ENCODE peak calls at places on chromosomes 4 and X, in ten cellular contexts. S, X, Q, M, F, U, L, P, D and C are unnamed samples.

GRCh38 chr4:155679343-155679742 is 12.7 kb downstream of the GUCY1A1 start:
- DNase-seq in F (no peak), Q (peak), D (peak), M (no peak), U (no peak), S (no peak), L (peak), P (peak), X (no peak), C (no peak)

GRCh38 chrX:139213241-139213709 is 317.3 kb upstream of the F9 start:
- DNase-seq in F (no peak), S (no peak), M (no peak), D (no peak), Q (no peak), U (no peak), X (no peak), P (no peak), L (no peak), C (no peak)

GRCh38 chr4:38902695-38903094 is 35.1 kb downstream of the FAM114A1 start:
- DNase-seq in D (no peak), U (no peak), L (no peak), F (no peak), Q (no peak), S (no peak), M (no peak), X (no peak), P (no peak), C (no peak)

GRCh38 chr4:109864134-109864533 is 16.2 kb downstream of the LRIT3 start:
- DNase-seq in S (no peak), P (no peak), L (no peak), D (no peak), X (no peak), U (no peak), M (no peak), F (no peak), Q (no peak), C (no peak)

GRCh38 chrX:10722804-10723364 is 102.5 kb upstream of the MID1 start:
- DNase-seq in P (peak), M (peak), F (no peak), U (peak), Q (peak), S (peak), D (peak), X (no peak), L (peak), C (no peak)

GRCh38 chrX:46279214-46279924 is 265.9 kb downstream of the ZNF674 start:
- DNase-seq in Q (no peak), P (no peak), X (no peak), U (no peak), M (no peak), S (no peak), F (no peak), D (no peak), L (no peak), C (no peak)

GRCh38 chr4:13054410-13054970 is 429.6 kb downstream of the RAB28 start:
- DNase-seq in L (no peak), D (no peak), M (no peak), Q (no peak), X (no peak), P (no peak), F (no peak), S (no peak), U (no peak), C (no peak)

GRCh38 chrX:5752831-5753230 is 475.8 kb downstream of the NLGN4X start:
- DNase-seq in Q (no peak), M (no peak), U (no peak), S (no peak), X (no peak), F (no peak), P (no peak), D (no peak), L (no peak), C (no peak)

GRCh38 chr4:83107636-83108035 is 6.9 kb downstream of the PLAC8 start:
- DNase-seq in L (no peak), D (no peak), X (no peak), Q (no peak), P (no peak), F (no peak), M (no peak), U (no peak), S (no peak), C (no peak)

GRCh38 chr4:176191974-176192373 is 3.4 kb downstream of the SPATA4 start:
- DNase-seq in Q (no peak), S (no peak), P (no peak), X (no peak), F (no peak), U (no peak), M (no peak), D (no peak), L (no peak), C (no peak)

GRCh38 chr4:119025440-119025839 is 110.2 kb upstream of the MYOZ2 start:
- DNase-seq in U (no peak), M (peak), Q (no peak), X (no peak), F (no peak), L (no peak), S (peak), P (peak), D (no peak), C (no peak)

GRCh38 chrX:97400492-97400891 is 516.8 kb downstream of the RPA4 start:
- DNase-seq in P (no peak), F (no peak), D (no peak), U (no peak), Q (no peak), X (no peak), S (no peak), M (no peak), L (no peak), C (no peak)

GRCh38 chr4:163332526-163333405 is at the start of gene NPY1R:
- DNase-seq in Q (peak), U (peak), X (peak), P (peak), S (peak), L (peak), F (peak), D (peak), M (peak), C (peak)

DNA sequence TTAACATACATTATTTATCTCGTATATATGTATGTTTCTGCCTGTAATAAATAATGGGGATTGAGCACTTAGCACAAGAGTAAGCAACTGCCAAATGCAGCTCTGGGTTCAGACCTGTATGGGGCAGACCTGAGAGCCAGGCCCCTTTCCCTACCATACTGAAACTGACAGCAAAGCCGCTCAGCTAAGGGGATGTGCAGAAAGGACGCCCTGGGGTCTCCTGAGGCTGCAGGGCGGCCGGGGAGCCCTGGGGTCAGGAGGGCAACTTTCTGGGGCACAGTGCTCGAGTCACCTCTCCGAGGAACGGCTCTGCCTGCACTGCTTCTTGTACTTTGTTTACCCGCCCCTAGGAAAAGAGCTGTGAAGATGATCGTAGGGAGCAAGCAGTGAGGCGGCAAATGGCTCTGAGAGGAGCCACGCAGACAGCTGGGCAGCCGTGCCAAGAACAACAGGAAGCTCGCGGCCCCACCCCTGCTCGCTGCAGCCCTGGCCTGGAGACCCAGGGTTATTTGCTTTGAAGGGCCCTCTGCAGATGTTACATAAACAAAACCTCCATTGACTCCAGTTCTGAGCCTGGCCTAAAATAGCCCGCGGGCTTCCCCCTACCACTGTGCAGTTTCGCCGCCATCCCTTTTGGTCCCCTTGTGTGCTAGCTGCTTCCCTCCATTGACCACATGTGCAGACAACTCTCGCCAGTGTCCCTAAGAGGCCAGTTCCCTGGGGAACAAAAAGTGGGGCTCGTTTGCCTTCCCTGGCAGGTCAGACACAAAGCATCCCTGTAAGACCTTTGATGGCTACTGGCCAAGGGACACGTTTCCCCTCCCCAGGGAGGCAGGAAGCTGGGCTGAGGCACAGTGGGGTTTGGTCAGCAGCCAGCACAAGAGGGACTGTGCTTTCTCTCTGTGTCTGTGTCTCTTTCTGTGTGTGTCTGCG is 111.3 kb upstream of the LNX1 start:
- DNase-seq in P (peak), L (peak), X (peak), D (peak), F (peak), Q (no peak), M (peak), U (peak), S (peak), C (no peak)
- TF ChIP-seq CTCF in P (no peak), L (no peak), X (no peak), D (no peak), F (no peak), Q (peak), M (no peak), U (no peak), S (peak), C (no peak)

DNA sequence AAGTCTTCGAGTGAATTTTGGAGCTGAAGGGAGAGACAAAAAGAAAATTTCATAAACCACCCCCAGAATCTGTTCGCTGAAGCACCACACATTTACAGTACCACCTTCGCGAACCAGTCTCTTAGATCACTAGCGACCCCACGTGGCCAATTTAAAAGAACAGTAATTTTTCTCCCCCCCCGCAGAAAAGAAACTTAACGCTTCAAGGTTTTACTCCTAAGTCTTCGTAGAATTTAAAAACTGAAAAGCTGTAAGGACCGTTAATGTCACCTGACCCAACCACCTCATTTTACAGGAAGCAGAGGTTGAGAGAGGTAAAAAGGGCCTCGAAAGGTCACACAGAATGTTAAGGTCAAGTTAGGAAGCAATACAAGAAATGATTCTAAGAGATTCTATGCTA is 187.5 kb downstream of the QDPR start:
- DNase-seq in P (peak), D (no peak), L (peak), X (no peak), U (peak), S (peak), F (no peak), M (peak), Q (peak), C (peak)
- TF ChIP-seq CTCF in P (peak), D (peak), L (peak), X (peak), U (peak), S (peak), F (peak), M (no peak), Q (peak), C (peak)

GRCh38 chr4:74042681-74043080 is 4.2 kb upstream of the CXCL3 start:
- DNase-seq in Q (no peak), M (no peak), L (no peak), P (peak), X (no peak), D (no peak), U (no peak), F (no peak), S (no peak), C (no peak)
- TF ChIP-seq CTCF in Q (no peak), M (no peak), L (no peak), P (no peak), X (peak), D (no peak), U (no peak), F (no peak), S (no peak), C (no peak)

GRCh38 chrX:87475793-87476192 is 41.8 kb upstream of the KLHL4 start:
- DNase-seq in P (no peak), X (no peak), L (no peak), S (no peak), F (no peak), D (no peak), U (no peak), M (no peak), Q (no peak), C (no peak)
- TF ChIP-seq CTCF in P (no peak), X (no peak), L (no peak), S (no peak), F (no peak), D (no peak), U (no peak), M (no peak), Q (no peak), C (no peak)

GRCh38 chr4:76751612-76752343 is 146.2 kb downstream of the SOWAHB start:
- DNase-seq in M (no peak), L (no peak), U (no peak), P (no peak), Q (no peak), F (no peak), S (no peak), X (no peak), D (no peak), C (no peak)
- TF ChIP-seq CTCF in M (no peak), L (no peak), U (no peak), P (no peak), Q (no peak), F (no peak), S (no peak), X (no peak), D (no peak), C (no peak)

GRCh38 chrX:95762716-95763115 is 921.9 kb upstream of the DIAPH2 start:
- DNase-seq in M (no peak), U (no peak), S (no peak), L (no peak), X (no peak), Q (no peak), D (no peak), F (no peak), P (no peak), C (no peak)
- TF ChIP-seq CTCF in M (no peak), U (no peak), S (no peak), L (peak), X (no peak), Q (no peak), D (no peak), F (no peak), P (no peak), C (no peak)

GRCh38 chrX:34275710-34276109 is 143.6 kb upstream of the FAM47A start:
- DNase-seq in Q (no peak), D (no peak), M (no peak), U (no peak), S (no peak), X (no peak), F (no peak), P (no peak), L (no peak), C (no peak)
- TF ChIP-seq CTCF in Q (no peak), D (no peak), M (no peak), U (no peak), S (no peak), X (no peak), F (no peak), P (no peak), L (no peak), C (no peak)

GRCh38 chr4:142671516-142671915 is 174.6 kb downstream of the INPP4B start:
- DNase-seq in P (no peak), Q (no peak), F (no peak), U (no peak), D (no peak), X (no peak), S (no peak), M (no peak), L (no peak), C (no peak)
- TF ChIP-seq CTCF in P (no peak), Q (no peak), F (no peak), U (no peak), D (no peak), X (no peak), S (no peak), M (no peak), L (no peak), C (no peak)

DNA sequence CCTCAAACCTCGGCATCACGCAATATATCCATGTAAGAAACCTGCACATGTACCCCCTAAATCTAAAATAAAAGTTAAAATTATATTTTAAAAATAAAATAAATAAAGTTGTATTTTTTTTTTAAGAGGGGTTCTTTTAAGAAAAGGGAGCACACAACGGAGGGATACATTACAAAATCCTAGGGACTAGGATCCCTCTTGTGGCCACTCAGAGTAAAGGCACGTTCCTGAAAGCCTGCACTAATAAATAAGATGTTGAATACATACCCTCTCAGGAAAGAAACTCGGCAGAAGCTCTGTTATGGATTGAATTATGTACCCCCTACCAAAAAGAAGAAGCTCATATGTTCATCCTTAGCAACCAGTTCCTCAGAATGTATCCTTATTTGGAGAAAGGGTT is 50.9 kb upstream of the PRDX4 start:
- DNase-seq in U (no peak), M (no peak), P (no peak), D (no peak), S (no peak), X (no peak), Q (peak), L (no peak), F (no peak), C (no peak)
- TF ChIP-seq CTCF in U (peak), M (no peak), P (peak), D (peak), S (peak), X (peak), Q (peak), L (peak), F (peak), C (peak)